ENCODE peak calls at places on chromosomes 12 and 14, in ten cellular contexts. R, Y, Q, D, C, S, W, B, M and F are unnamed samples.

GRCh38 chr12:56155256-56155845 is 2.8 kb upstream of the MYL6 start:
- DNase-seq in S (no peak), W (no peak), Y (no peak), M (no peak), R (no peak), C (no peak), Q (no peak), B (no peak), D (no peak), F (no peak)

GRCh38 chr12:57614178-57614947 is 3.1 kb downstream of the ARHGEF25 start:
- DNase-seq in M (no peak), W (no peak), S (peak), Y (no peak), R (no peak), D (peak), B (no peak), C (no peak), Q (no peak), F (no peak)

GRCh38 chr12:47828967-47829482 is 9.3 kb upstream of the HDAC7 start:
- DNase-seq in S (peak), M (peak), Y (peak), D (peak), C (peak), W (peak), R (peak), B (peak), Q (peak), F (no peak)

GRCh38 chr14:104263671-104264358 is 125.4 kb downstream of the KIF26A start:
- DNase-seq in C (no peak), Y (no peak), D (no peak), R (no peak), M (no peak), Q (no peak), S (no peak), W (no peak), B (peak), F (no peak)

GRCh38 chr12:5085896-5086295 is 42.2 kb downstream of the KCNA5 start:
- DNase-seq in S (no peak), R (peak), C (no peak), W (no peak), Y (peak), Q (peak), B (no peak), D (peak), M (no peak), F (no peak)

GRCh38 chr12:62873826-62874448 is 61.0 kb downstream of the PPM1H start:
- DNase-seq in W (no peak), M (no peak), S (no peak), Y (no peak), C (no peak), B (no peak), D (no peak), R (no peak), Q (no peak), F (no peak)

GRCh38 chr12:85016423-85016822 is 19.7 kb downstream of the TSPAN19 start:
- DNase-seq in M (no peak), Y (peak), B (no peak), S (no peak), W (no peak), R (peak), D (peak), Q (peak), C (peak), F (no peak)

GRCh38 chr14:104141621-104142091 is 3.3 kb downstream of the KIF26A start:
- DNase-seq in Q (no peak), D (no peak), B (no peak), C (no peak), Y (no peak), R (no peak), S (peak), W (no peak), M (no peak), F (no peak)

GRCh38 chr12:118984206-118984943 is 3.0 kb downstream of the SRRM4 start:
- DNase-seq in M (no peak), C (no peak), D (no peak), R (no peak), B (no peak), S (no peak), Y (no peak), W (no peak), Q (no peak), F (no peak)

GRCh38 chr14:104924421-104925213 is at the start of gene PLD4:
- DNase-seq in B (no peak), C (no peak), R (no peak), D (no peak), S (no peak), W (no peak), Y (no peak), M (no peak), Q (no peak), F (no peak)

GRCh38 chr14:85248881-85249635 is 280.9 kb upstream of the FLRT2 start:
- DNase-seq in S (no peak), M (no peak), Y (peak), R (no peak), B (no peak), C (no peak), W (no peak), Q (no peak), D (peak), F (no peak)

GRCh38 chr14:51513933-51514332 is 137.8 kb upstream of the FRMD6 start:
- DNase-seq in C (no peak), B (no peak), Y (no peak), S (no peak), R (no peak), Q (no peak), M (no peak), W (no peak), D (no peak), F (no peak)

GRCh38 chr14:71206766-71207371 is 299.6 kb downstream of the PCNX1 start:
- DNase-seq in D (peak), W (no peak), M (no peak), S (no peak), R (peak), Q (peak), C (no peak), Y (peak), B (peak), F (no peak)

GRCh38 chr12:49838973-49839633 is 3.8 kb downstream of the BCDIN3D start:
- DNase-seq in M (peak), B (no peak), Y (peak), W (no peak), Q (peak), R (peak), C (no peak), D (peak), S (no peak), F (no peak)

GRCh38 chr12:94560416-94561221 is 89.7 kb downstream of the TMCC3 start:
- DNase-seq in C (peak), B (no peak), W (peak), R (no peak), S (no peak), Y (peak), Q (peak), M (peak), D (no peak), F (no peak)
- H3K4me3 ChIP-seq in C (no peak), B (no peak), W (no peak), R (no peak), S (no peak), Y (no peak), Q (no peak), M (no peak), D (no peak), F (no peak)

DNA sequence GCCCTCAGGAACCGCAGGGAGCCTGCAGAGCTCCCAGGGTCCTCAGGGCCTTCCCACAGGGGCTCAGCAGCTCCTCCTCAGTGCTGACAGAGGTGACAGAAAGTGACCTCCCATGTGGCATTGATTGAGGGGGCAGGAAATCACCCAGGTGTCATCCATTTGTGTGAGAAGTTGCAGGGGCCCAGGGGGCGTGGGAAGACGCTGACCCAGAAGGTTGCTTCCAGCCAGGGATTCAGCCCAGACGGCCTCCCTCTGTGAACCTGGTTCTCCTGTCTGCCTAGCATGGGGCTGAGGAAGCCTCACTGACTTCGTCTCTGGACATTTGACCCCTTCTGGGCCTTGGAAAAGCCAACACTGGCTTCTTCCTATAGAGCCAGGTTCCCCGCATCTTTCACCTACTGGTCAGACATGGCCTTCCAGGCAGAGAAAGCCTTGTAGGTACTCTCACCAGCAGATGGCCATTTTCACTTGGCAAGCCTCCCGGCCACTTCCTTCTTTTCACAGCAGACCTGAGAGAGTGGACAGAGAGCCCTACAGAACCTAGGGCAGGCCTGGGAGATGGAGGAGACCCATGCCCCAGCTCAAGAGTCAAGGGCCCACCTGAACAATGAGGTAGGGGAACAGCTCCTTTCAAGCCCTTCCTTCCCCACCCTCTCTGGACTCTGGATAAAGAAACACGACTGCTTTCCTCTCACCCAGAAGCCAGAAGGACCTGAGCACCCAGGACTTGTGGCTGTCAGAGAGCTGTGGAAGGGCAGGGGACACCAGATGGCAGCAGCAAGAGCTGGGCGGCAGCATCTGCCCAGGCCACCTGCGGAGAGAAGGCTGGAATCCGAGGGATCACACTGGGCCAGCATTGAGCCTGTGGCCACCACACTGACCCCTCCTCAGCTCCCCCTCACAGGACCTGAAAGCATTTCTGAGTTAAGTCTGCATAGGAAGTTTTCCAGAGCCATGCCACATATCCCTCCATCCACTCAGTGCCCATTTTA is 377.8 kb downstream of the DPF3 start:
- DNase-seq in B (no peak), W (no peak), S (no peak), D (peak), Y (peak), R (no peak), Q (peak), C (no peak), M (peak), F (no peak)
- TF ChIP-seq CTCF in B (no peak), W (no peak), S (no peak), D (peak), Y (peak), R (peak), Q (peak), C (no peak), M (no peak), F (no peak)

GRCh38 chr14:68822132-68822651 is 29.3 kb upstream of the ZFP36L1 start:
- DNase-seq in W (no peak), Y (no peak), S (no peak), R (no peak), B (no peak), C (no peak), D (no peak), Q (no peak), M (no peak), F (no peak)
- H3K4me3 ChIP-seq in W (no peak), Y (no peak), S (no peak), R (no peak), B (no peak), C (no peak), D (no peak), Q (no peak), M (no peak), F (no peak)

GRCh38 chr14:75277000-75277795 is 1.4 kb upstream of the FOS start:
- DNase-seq in C (peak), Y (peak), M (peak), W (peak), R (peak), D (peak), S (peak), Q (peak), B (peak), F (no peak)
- TF ChIP-seq CTCF in C (no peak), Y (no peak), M (no peak), W (peak), R (no peak), D (no peak), S (no peak), Q (no peak), B (no peak), F (peak)

DNA sequence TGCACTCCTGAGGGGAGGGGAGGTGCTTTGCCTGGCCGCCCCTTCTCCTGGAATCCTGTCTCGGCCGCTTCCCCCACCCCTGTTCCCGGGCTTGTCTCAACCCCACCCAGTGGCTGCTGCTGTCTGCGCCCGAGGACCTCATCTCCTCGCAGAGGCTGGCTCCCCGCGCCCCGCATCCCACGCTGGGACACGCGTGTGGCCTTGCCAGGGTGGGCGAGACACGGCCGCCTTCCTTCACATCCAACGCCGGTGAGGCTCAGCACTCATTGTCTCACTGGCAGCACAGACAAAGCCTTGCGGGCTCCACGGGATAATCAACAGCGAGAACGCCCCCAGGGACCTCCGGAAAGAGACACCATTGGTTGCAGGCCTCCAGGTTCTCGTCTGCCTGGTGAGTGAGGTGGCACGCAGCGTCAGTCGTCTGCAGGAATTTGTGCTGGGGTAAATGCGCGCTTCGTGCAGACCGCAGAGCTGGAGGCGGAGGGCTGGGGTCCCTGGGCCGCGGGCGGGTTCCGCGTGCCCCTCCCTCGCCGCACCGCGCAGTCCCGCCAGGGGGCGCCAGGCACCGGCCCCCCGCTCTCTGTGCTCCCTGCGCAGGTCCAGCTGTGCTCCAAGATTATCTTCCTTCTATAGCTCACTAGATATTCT is 26.8 kb downstream of the CCDC177 start:
- DNase-seq in Y (peak), M (peak), S (no peak), Q (peak), C (no peak), D (no peak), W (no peak), B (no peak), R (no peak), F (no peak)
- H3K4me3 ChIP-seq in Y (no peak), M (no peak), S (no peak), Q (peak), C (no peak), D (no peak), W (no peak), B (no peak), R (peak), F (no peak)

GRCh38 chr14:106044949-106045596 is 518.7 kb downstream of the TMEM121 start:
- DNase-seq in Q (no peak), D (peak), W (no peak), C (no peak), B (peak), Y (no peak), R (no peak), M (peak), S (peak), F (no peak)
- TF ChIP-seq CTCF in Q (no peak), D (peak), W (no peak), C (no peak), B (no peak), Y (no peak), R (no peak), M (no peak), S (no peak), F (peak)